ENCODE peak calls at places on chromosomes 5 and 9, in seven cellular contexts. P is GM23338, V is HCT116, M is HepG2, Z is SK-N-SH, W is K562, E is HL-60. J is an unnamed sample.

GRCh38 chr9:92600742-92601261 is 65.0 kb upstream of the ECM2 start:
- DNase-seq in Z (no peak), W (no peak), M (no peak), V (no peak), P (no peak), E (no peak), J (no peak)

GRCh38 chr5:52693279-52693678 is 94.4 kb upstream of the ITGA1 start:
- DNase-seq in Z (peak), W (no peak), M (peak), E (no peak), V (no peak), P (peak), J (no peak)

GRCh38 chr9:93660647-93661046 is 84.3 kb downstream of the PHF2 start:
- DNase-seq in E (no peak), P (no peak), W (no peak), V (no peak), M (no peak), Z (no peak), J (no peak)

GRCh38 chr5:174876-175465 is 16.3 kb upstream of the LRRC14B start:
- DNase-seq in P (no peak), Z (no peak), V (no peak), W (no peak), E (no peak), M (no peak), J (no peak)

GRCh38 chr5:143106175-143106574 is 297.3 kb downstream of the NR3C1 start:
- DNase-seq in Z (peak), M (peak), P (peak), V (no peak), E (peak), W (no peak), J (peak)

GRCh38 chr9:36991516-36992134 is 42.4 kb downstream of the PAX5 start:
- DNase-seq in P (peak), E (peak), Z (peak), M (no peak), V (peak), W (peak), J (peak)

GRCh38 chr9:133657120-133657661 is 21.0 kb downstream of the DBH start:
- DNase-seq in P (no peak), W (no peak), Z (no peak), E (no peak), M (no peak), V (no peak), J (no peak)

GRCh38 chr5:59360130-59360555 is 533.4 kb downstream of the PDE4D start:
- DNase-seq in V (no peak), Z (no peak), W (no peak), M (no peak), E (peak), P (peak), J (no peak)

GRCh38 chr5:28164568-28164967 is 1126.2 kb upstream of the CDH9 start:
- DNase-seq in E (no peak), V (no peak), Z (no peak), W (no peak), P (no peak), M (no peak), J (no peak)

GRCh38 chr9:120710110-120710981 is 3.9 kb downstream of the MEGF9 start:
- DNase-seq in P (peak), Z (peak), V (peak), M (peak), W (no peak), E (peak), J (no peak)

GRCh38 chr9:129550199-129550839 is 70.6 kb downstream of the C9orf50 start:
- DNase-seq in W (no peak), P (peak), E (no peak), V (no peak), M (no peak), Z (peak), J (no peak)

GRCh38 chr5:149605998-149606721 is 24.9 kb downstream of the ARHGEF37 start:
- DNase-seq in V (peak), P (no peak), M (no peak), Z (no peak), E (no peak), W (peak), J (peak)

GRCh38 chr9:134891713-134892112 is 11.1 kb downstream of the FCN2 start:
- DNase-seq in W (no peak), V (no peak), M (no peak), P (no peak), Z (no peak), E (no peak), J (no peak)

GRCh38 chr5:134006119-134006514 is 1.3 kb upstream of the VDAC1 start:
- DNase-seq in M (no peak), P (peak), E (no peak), Z (no peak), W (no peak), V (no peak), J (no peak)
- TF ChIP-seq POLR2AphosphoS5 in M (no peak), P (no peak), E (no peak), Z (no peak), W (no peak), V (no peak), J (no peak)

GRCh38 chr5:172788771-172789686 is 18.0 kb upstream of the DUSP1 start:
- DNase-seq in M (peak), E (no peak), Z (no peak), P (no peak), W (peak), V (no peak), J (no peak)
- TF ChIP-seq REST in M (no peak), E (no peak), Z (no peak), P (no peak), W (no peak), V (no peak), J (no peak)

GRCh38 chr9:126347093-126347492 is 20.5 kb downstream of the MVB12B start:
- DNase-seq in Z (no peak), V (no peak), E (no peak), M (no peak), W (no peak), P (no peak), J (no peak)
- H3K27ac ChIP-seq in Z (no peak), V (no peak), E (no peak), M (no peak), W (no peak), P (no peak), J (no peak)

DNA sequence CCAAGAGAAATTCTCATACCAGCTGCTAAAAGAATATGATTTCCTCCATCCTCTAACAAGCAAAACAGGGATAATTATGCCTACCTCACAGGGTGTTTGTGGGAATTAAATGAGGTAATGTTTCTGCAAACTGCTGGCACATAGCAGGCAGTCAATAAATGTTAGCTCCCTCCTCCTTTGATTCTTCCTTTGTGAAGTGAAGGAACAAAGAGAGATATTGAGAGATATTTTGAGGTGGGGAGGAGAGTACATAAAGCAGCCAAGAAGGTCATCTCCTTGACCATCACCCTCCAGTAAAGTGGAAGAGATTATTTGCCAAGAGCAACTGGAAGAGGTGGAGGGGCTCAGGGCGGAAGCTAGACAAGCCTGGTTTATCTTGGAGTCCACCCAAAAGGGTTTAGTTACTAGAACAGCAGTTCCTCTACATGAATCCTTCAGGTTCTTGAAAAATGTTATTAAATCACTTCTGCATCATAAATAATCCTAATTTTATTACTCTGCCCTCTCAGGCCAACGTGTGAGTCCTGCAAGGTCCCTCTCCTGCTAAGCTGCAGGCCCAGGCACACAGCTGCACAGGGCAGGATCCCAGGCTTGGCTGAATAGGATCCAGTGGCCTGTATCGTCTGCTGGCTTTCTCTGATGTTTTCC is 35.0 kb upstream of the TLE1 start:
- DNase-seq in V (no peak), W (no peak), M (no peak), E (no peak), Z (no peak), P (no peak), J (no peak)
- TF ChIP-seq POLR2AphosphoS5 in V (no peak), W (no peak), M (no peak), E (no peak), Z (no peak), P (no peak), J (no peak)

DNA sequence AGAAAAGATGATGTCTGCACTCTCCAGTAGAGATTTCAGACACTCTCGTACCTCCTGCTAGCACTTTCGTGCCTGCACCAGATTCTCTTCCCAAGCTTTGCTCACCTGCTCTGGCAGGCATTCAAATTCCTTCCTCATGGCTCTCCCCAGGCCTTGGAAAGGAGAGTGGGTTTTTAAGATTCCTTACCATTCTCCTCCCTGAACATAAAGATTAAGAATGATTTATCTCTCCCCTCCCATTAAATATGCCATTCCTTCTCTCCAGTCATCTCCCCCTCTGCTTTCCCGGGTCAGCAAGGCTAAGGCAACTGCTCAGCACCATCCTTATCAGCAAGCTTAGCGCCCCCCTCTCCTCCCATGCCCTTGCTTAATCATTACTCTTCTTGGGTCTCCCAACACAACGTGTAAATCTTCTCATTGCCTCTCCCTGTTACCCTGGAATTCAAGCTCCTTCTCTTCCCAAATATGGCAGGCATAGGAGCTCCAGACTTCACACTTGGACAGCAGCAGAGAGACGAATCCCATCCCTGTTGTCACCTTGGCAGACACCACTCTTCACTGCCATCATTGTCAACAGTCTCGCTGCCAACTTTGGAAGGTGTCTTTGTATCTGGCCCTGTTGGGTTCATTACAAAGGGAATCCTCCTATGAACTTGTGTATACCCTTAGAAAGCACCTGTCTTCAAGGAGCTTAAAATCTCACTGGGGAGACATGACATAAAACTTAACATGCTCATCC is 332.9 kb downstream of the SLIT3 start:
- DNase-seq in Z (no peak), E (no peak), V (no peak), W (no peak), P (no peak), M (no peak), J (no peak)
- TF ChIP-seq REST in Z (no peak), E (no peak), V (no peak), W (no peak), P (no peak), M (no peak), J (no peak)

DNA sequence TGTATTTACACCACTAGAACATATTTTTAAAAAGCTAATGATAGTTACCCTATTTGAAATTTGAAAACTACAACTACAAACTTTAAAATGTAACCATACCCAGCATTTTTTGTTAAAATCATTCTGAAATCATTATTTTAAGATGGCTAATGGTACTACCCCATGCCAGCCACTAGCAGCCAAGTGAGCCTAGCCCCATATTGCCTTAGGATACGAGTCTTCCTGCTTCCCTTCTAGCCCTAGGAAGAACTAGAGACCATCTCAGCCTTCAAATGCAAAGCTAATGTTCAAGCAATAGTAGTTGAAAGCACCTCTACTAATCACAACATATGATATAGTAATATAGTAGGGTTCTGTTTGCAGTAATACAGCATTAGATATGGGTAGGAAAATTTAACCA is 24.0 kb upstream of the VCAN start:
- DNase-seq in W (no peak), P (peak), M (no peak), E (no peak), Z (no peak), V (no peak), J (no peak)
- H3K27ac ChIP-seq in W (no peak), P (no peak), M (no peak), E (no peak), Z (no peak), V (no peak), J (no peak)